ENCODE peak calls at places on chromosomes 7 and 10, in ten cellular contexts. One of them, this sample, is unnamed.

GRCh38 chr10:17476073-17476472 is 21.7 kb upstream of the ST8SIA6 start:
- DNase-seq in fibroblast of lung: no peak
- DNase-seq in endothelial cell of umbilical vein: no peak
- DNase-seq in AG04450: no peak
- DNase-seq in Peyer's patch: no peak
- DNase-seq in suprapubic skin: no peak
- DNase-seq in heart left ventricle: no peak
- DNase-seq in small intestine: no peak
- DNase-seq in hepatocyte: no peak
- DNase-seq in ovary: no peak
- DNase-seq in this sample: no peak

GRCh38 chr10:109062371-109062770 is 860.9 kb downstream of the XPNPEP1 start:
- DNase-seq in heart left ventricle: no peak
- DNase-seq in ovary: no peak
- DNase-seq in hepatocyte: peak; percentile 11
- DNase-seq in suprapubic skin: no peak
- DNase-seq in Peyer's patch: no peak
- DNase-seq in endothelial cell of umbilical vein: no peak
- DNase-seq in small intestine: no peak
- DNase-seq in AG04450: no peak
- DNase-seq in fibroblast of lung: peak; percentile 70
- DNase-seq in this sample: no peak

GRCh38 chr7:3245077-3245476 is 56.0 kb upstream of the SDK1 start:
- DNase-seq in small intestine: no peak
- DNase-seq in AG04450: no peak
- DNase-seq in Peyer's patch: no peak
- DNase-seq in heart left ventricle: no peak
- DNase-seq in endothelial cell of umbilical vein: no peak
- DNase-seq in fibroblast of lung: peak; percentile 43
- DNase-seq in ovary: no peak
- DNase-seq in suprapubic skin: no peak
- DNase-seq in hepatocyte: no peak
- DNase-seq in this sample: no peak

GRCh38 chr7:122383934-122384333 is 79.4 kb upstream of the FEZF1 start:
- DNase-seq in hepatocyte: no peak
- DNase-seq in ovary: no peak
- DNase-seq in small intestine: no peak
- DNase-seq in fibroblast of lung: no peak
- DNase-seq in suprapubic skin: no peak
- DNase-seq in Peyer's patch: no peak
- DNase-seq in AG04450: no peak
- DNase-seq in heart left ventricle: no peak
- DNase-seq in endothelial cell of umbilical vein: no peak
- DNase-seq in this sample: no peak

GRCh38 chr7:142804715-142805114 is 33.9 kb downstream of the PRSS2 start:
- DNase-seq in endothelial cell of umbilical vein: no peak
- DNase-seq in heart left ventricle: no peak
- DNase-seq in AG04450: no peak
- DNase-seq in small intestine: no peak
- DNase-seq in hepatocyte: no peak
- DNase-seq in fibroblast of lung: no peak
- DNase-seq in Peyer's patch: peak; percentile 42
- DNase-seq in ovary: no peak
- DNase-seq in suprapubic skin: no peak
- DNase-seq in this sample: no peak

GRCh38 chr10:79207726-79208125 is 139.0 kb downstream of the ZMIZ1 start:
- DNase-seq in small intestine: no peak
- DNase-seq in heart left ventricle: no peak
- DNase-seq in hepatocyte: no peak
- DNase-seq in Peyer's patch: no peak
- DNase-seq in AG04450: no peak
- DNase-seq in endothelial cell of umbilical vein: no peak
- DNase-seq in fibroblast of lung: no peak
- DNase-seq in ovary: no peak
- DNase-seq in suprapubic skin: no peak
- DNase-seq in this sample: no peak

GRCh38 chr7:28018020-28018419 is 162.6 kb downstream of the JAZF1 start:
- DNase-seq in fibroblast of lung: no peak
- DNase-seq in ovary: no peak
- DNase-seq in heart left ventricle: no peak
- DNase-seq in suprapubic skin: no peak
- DNase-seq in hepatocyte: no peak
- DNase-seq in small intestine: no peak
- DNase-seq in Peyer's patch: no peak
- DNase-seq in endothelial cell of umbilical vein: no peak
- DNase-seq in AG04450: no peak
- DNase-seq in this sample: no peak

GRCh38 chr7:5582532-5582935 is 158.9 kb upstream of the TNRC18 start:
- DNase-seq in hepatocyte: no peak
- DNase-seq in fibroblast of lung: no peak
- DNase-seq in endothelial cell of umbilical vein: no peak
- DNase-seq in suprapubic skin: no peak
- DNase-seq in AG04450: no peak
- DNase-seq in small intestine: no peak
- DNase-seq in Peyer's patch: no peak
- DNase-seq in heart left ventricle: no peak
- DNase-seq in ovary: no peak
- DNase-seq in this sample: no peak

GRCh38 chr7:37284805-37285211 is 163.9 kb downstream of the ELMO1 start:
- DNase-seq in heart left ventricle: peak; percentile 38
- DNase-seq in hepatocyte: peak; percentile 66
- DNase-seq in endothelial cell of umbilical vein: peak; percentile 80
- DNase-seq in AG04450: no peak
- DNase-seq in suprapubic skin: no peak
- DNase-seq in ovary: peak; percentile 80
- DNase-seq in fibroblast of lung: no peak
- DNase-seq in small intestine: peak; percentile 27
- DNase-seq in Peyer's patch: peak; percentile 57
- DNase-seq in this sample: peak; percentile 69

GRCh38 chr7:68015565-68016532 is 1019.2 kb downstream of the TYW1 start:
- DNase-seq in ovary: no peak
- DNase-seq in AG04450: no peak
- DNase-seq in suprapubic skin: no peak
- DNase-seq in hepatocyte: no peak
- DNase-seq in Peyer's patch: no peak
- DNase-seq in small intestine: no peak
- DNase-seq in fibroblast of lung: no peak
- DNase-seq in endothelial cell of umbilical vein: no peak
- DNase-seq in heart left ventricle: no peak
- DNase-seq in this sample: no peak

GRCh38 chr10:132765435-132765834 is 20.5 kb downstream of the NKX6-2 start:
- DNase-seq in fibroblast of lung: no peak
- DNase-seq in hepatocyte: no peak
- DNase-seq in ovary: no peak
- DNase-seq in Peyer's patch: no peak
- DNase-seq in small intestine: no peak
- DNase-seq in heart left ventricle: no peak
- DNase-seq in AG04450: no peak
- DNase-seq in endothelial cell of umbilical vein: no peak
- DNase-seq in suprapubic skin: no peak
- DNase-seq in this sample: no peak

GRCh38 chr7:108455833-108456677 is at the start of gene NRCAM:
- DNase-seq in ovary: peak; percentile 57
- DNase-seq in suprapubic skin: no peak
- DNase-seq in Peyer's patch: no peak
- DNase-seq in hepatocyte: peak; percentile 88
- DNase-seq in heart left ventricle: peak; percentile 27
- DNase-seq in endothelial cell of umbilical vein: peak; percentile 84
- DNase-seq in AG04450: no peak
- DNase-seq in small intestine: no peak
- DNase-seq in fibroblast of lung: peak; percentile 68
- DNase-seq in this sample: peak; percentile 71
- H3K27me3 ChIP-seq in ovary: no peaks in the 10 kb centered on the region
- H3K27me3 ChIP-seq in suprapubic skin: peaks cover 60% of the 10 kb centered on the region
- H3K27me3 ChIP-seq in Peyer's patch: no peaks in the 10 kb centered on the region
- H3K27me3 ChIP-seq in hepatocyte: peaks cover 39% of the 10 kb centered on the region
- H3K27me3 ChIP-seq in heart left ventricle: peaks cover 23% of the 10 kb centered on the region
- H3K27me3 ChIP-seq in endothelial cell of umbilical vein: no peaks in the 10 kb centered on the region
- H3K27me3 ChIP-seq in AG04450: peaks cover 53% of the 10 kb centered on the region
- H3K27me3 ChIP-seq in small intestine: peaks cover 17% of the 10 kb centered on the region
- H3K27me3 ChIP-seq in fibroblast of lung: peaks cover 23% of the 10 kb centered on the region
- H3K27me3 ChIP-seq in this sample: peaks cover 71% of the 10 kb centered on the region

GRCh38 chr10:8180756-8181155 is 126.3 kb downstream of the GATA3 start:
- DNase-seq in endothelial cell of umbilical vein: no peak
- DNase-seq in suprapubic skin: no peak
- DNase-seq in heart left ventricle: no peak
- DNase-seq in small intestine: no peak
- DNase-seq in hepatocyte: no peak
- DNase-seq in Peyer's patch: no peak
- DNase-seq in AG04450: no peak
- DNase-seq in ovary: no peak
- DNase-seq in fibroblast of lung: no peak
- DNase-seq in this sample: no peak

GRCh38 chr10:8181496-8182174 is 127.1 kb downstream of the GATA3 start:
- DNase-seq in Peyer's patch: no peak
- DNase-seq in small intestine: peak; percentile 3
- DNase-seq in fibroblast of lung: no peak
- DNase-seq in suprapubic skin: no peak
- DNase-seq in hepatocyte: peak; percentile 33
- DNase-seq in ovary: no peak
- DNase-seq in AG04450: no peak
- DNase-seq in heart left ventricle: no peak
- DNase-seq in endothelial cell of umbilical vein: no peak
- DNase-seq in this sample: no peak

GRCh38 chr10:8180348-8180747 is 125.9 kb downstream of the GATA3 start:
- DNase-seq in suprapubic skin: no peak
- DNase-seq in AG04450: no peak
- DNase-seq in Peyer's patch: no peak
- DNase-seq in endothelial cell of umbilical vein: no peak
- DNase-seq in fibroblast of lung: no peak
- DNase-seq in ovary: no peak
- DNase-seq in small intestine: no peak
- DNase-seq in heart left ventricle: no peak
- DNase-seq in hepatocyte: no peak
- DNase-seq in this sample: no peak

GRCh38 chr10:8182841-8183240 is 128.4 kb downstream of the GATA3 start:
- DNase-seq in heart left ventricle: no peak
- DNase-seq in ovary: no peak
- DNase-seq in Peyer's patch: no peak
- DNase-seq in small intestine: no peak
- DNase-seq in fibroblast of lung: no peak
- DNase-seq in endothelial cell of umbilical vein: no peak
- DNase-seq in suprapubic skin: no peak
- DNase-seq in hepatocyte: no peak
- DNase-seq in AG04450: no peak
- DNase-seq in this sample: no peak

GRCh38 chr10:8183241-8183704 is 128.8 kb downstream of the GATA3 start:
- DNase-seq in heart left ventricle: no peak
- DNase-seq in Peyer's patch: no peak
- DNase-seq in fibroblast of lung: peak; percentile 87
- DNase-seq in suprapubic skin: no peak
- DNase-seq in AG04450: no peak
- DNase-seq in small intestine: peak; percentile 10
- DNase-seq in ovary: no peak
- DNase-seq in hepatocyte: peak; percentile 9
- DNase-seq in endothelial cell of umbilical vein: no peak
- DNase-seq in this sample: no peak
- H3K27ac ChIP-seq in heart left ventricle: no peak overlapping the region
- H3K27ac ChIP-seq in Peyer's patch: no peak overlapping the region
- H3K27ac ChIP-seq in fibroblast of lung: no peak overlapping the region
- H3K27ac ChIP-seq in suprapubic skin: peak overlapping the region; percentile 37
- H3K27ac ChIP-seq in AG04450: no peak overlapping the region
- H3K27ac ChIP-seq in small intestine: no peak overlapping the region
- H3K27ac ChIP-seq in ovary: no peak overlapping the region
- H3K27ac ChIP-seq in hepatocyte: no peak overlapping the region
- H3K27ac ChIP-seq in endothelial cell of umbilical vein: no peak overlapping the region
- H3K27ac ChIP-seq in this sample: no peak overlapping the region

GRCh38 chr7:157470699-157471098 is 133.9 kb downstream of the DNAJB6 start:
- DNase-seq in ovary: no peak
- DNase-seq in endothelial cell of umbilical vein: no peak
- DNase-seq in heart left ventricle: no peak
- DNase-seq in small intestine: no peak
- DNase-seq in suprapubic skin: peak; percentile 65
- DNase-seq in AG04450: no peak
- DNase-seq in hepatocyte: no peak
- DNase-seq in fibroblast of lung: no peak
- DNase-seq in Peyer's patch: no peak
- DNase-seq in this sample: no peak

GRCh38 chr7:157468221-157469111 is 131.7 kb downstream of the DNAJB6 start:
- DNase-seq in fibroblast of lung: no peak
- DNase-seq in ovary: no peak
- DNase-seq in endothelial cell of umbilical vein: no peak
- DNase-seq in suprapubic skin: peak; percentile 58
- DNase-seq in Peyer's patch: no peak
- DNase-seq in hepatocyte: no peak
- DNase-seq in small intestine: no peak
- DNase-seq in heart left ventricle: no peak
- DNase-seq in AG04450: no peak
- DNase-seq in this sample: peak; percentile 48

GRCh38 chr7:157469181-157470016 is 132.6 kb downstream of the DNAJB6 start:
- DNase-seq in Peyer's patch: no peak
- DNase-seq in heart left ventricle: no peak
- DNase-seq in ovary: no peak
- DNase-seq in hepatocyte: no peak
- DNase-seq in suprapubic skin: peak; percentile 75
- DNase-seq in small intestine: no peak
- DNase-seq in endothelial cell of umbilical vein: no peak
- DNase-seq in fibroblast of lung: no peak
- DNase-seq in AG04450: no peak
- DNase-seq in this sample: no peak

GRCh38 chr7:157471259-157472125 is 134.7 kb downstream of the DNAJB6 start:
- DNase-seq in small intestine: no peak
- DNase-seq in suprapubic skin: peak; percentile 62
- DNase-seq in hepatocyte: no peak
- DNase-seq in fibroblast of lung: no peak
- DNase-seq in heart left ventricle: no peak
- DNase-seq in Peyer's patch: peak; percentile 54
- DNase-seq in AG04450: no peak
- DNase-seq in endothelial cell of umbilical vein: no peak
- DNase-seq in ovary: no peak
- DNase-seq in this sample: no peak

DNA sequence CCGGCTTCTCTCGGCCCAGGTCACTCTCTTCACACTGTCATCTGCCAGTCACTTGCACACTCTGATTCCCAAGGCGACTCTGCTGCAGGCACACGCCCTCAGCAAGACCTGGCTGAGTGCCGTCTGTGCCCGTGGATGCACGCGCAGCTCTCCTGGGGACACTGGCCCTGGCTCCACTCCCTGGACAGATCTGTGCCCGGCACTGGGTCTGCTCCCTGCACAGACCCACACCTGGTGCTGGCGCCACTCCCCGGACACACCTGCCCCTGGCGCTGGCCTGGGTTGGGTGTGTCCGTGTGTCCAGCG is 133.2 kb downstream of the DNAJB6 start:
- DNase-seq in suprapubic skin: peak; percentile 58
- DNase-seq in hepatocyte: no peak
- DNase-seq in ovary: no peak
- DNase-seq in AG04450: no peak
- DNase-seq in fibroblast of lung: no peak
- DNase-seq in endothelial cell of umbilical vein: no peak
- DNase-seq in Peyer's patch: no peak
- DNase-seq in heart left ventricle: no peak
- DNase-seq in small intestine: no peak
- DNase-seq in this sample: no peak
- H3K9me3 ChIP-seq in suprapubic skin: peaks cover 9% of the 10 kb centered on the region
- H3K9me3 ChIP-seq in hepatocyte: no peaks in the 10 kb centered on the region
- H3K9me3 ChIP-seq in ovary: no peaks in the 10 kb centered on the region
- H3K9me3 ChIP-seq in AG04450: peaks cover 55% of the 10 kb centered on the region
- H3K9me3 ChIP-seq in fibroblast of lung: no peaks in the 10 kb centered on the region
- H3K9me3 ChIP-seq in endothelial cell of umbilical vein: no peaks in the 10 kb centered on the region
- H3K9me3 ChIP-seq in Peyer's patch: no peaks in the 10 kb centered on the region
- H3K9me3 ChIP-seq in heart left ventricle: peaks cover 20% of the 10 kb centered on the region
- H3K9me3 ChIP-seq in small intestine: no peaks in the 10 kb centered on the region
- H3K9me3 ChIP-seq in this sample: peaks cover 11% of the 10 kb centered on the region

GRCh38 chr7:66725843-66726242 is 14.7 kb upstream of the RABGEF1 start:
- DNase-seq in hepatocyte: no peak
- DNase-seq in fibroblast of lung: no peak
- DNase-seq in endothelial cell of umbilical vein: no peak
- DNase-seq in heart left ventricle: no peak
- DNase-seq in ovary: no peak
- DNase-seq in small intestine: no peak
- DNase-seq in AG04450: no peak
- DNase-seq in Peyer's patch: no peak
- DNase-seq in suprapubic skin: no peak
- DNase-seq in this sample: no peak
- H3K27me3 ChIP-seq in hepatocyte: no peaks in the 10 kb centered on the region
- H3K27me3 ChIP-seq in fibroblast of lung: no peaks in the 10 kb centered on the region
- H3K27me3 ChIP-seq in endothelial cell of umbilical vein: no peaks in the 10 kb centered on the region
- H3K27me3 ChIP-seq in heart left ventricle: no peaks in the 10 kb centered on the region
- H3K27me3 ChIP-seq in ovary: no peaks in the 10 kb centered on the region
- H3K27me3 ChIP-seq in small intestine: no peaks in the 10 kb centered on the region
- H3K27me3 ChIP-seq in AG04450: no peaks in the 10 kb centered on the region
- H3K27me3 ChIP-seq in Peyer's patch: no peaks in the 10 kb centered on the region
- H3K27me3 ChIP-seq in suprapubic skin: no peaks in the 10 kb centered on the region
- H3K27me3 ChIP-seq in this sample: no peaks in the 10 kb centered on the region

This sample was measured in upper lobe of right lung.